ENCODE peak calls at places on chromosomes 11 and 22, in five cellular contexts. Y is kidney epithelial cell, Q is foreskin fibroblast, V is epithelial cell of esophagus, M is heart left ventricle. C is an unnamed sample.
A peak's percentile ranks its signal among the peaks of the same experiment; 100 is the strongest.

GRCh38 chr11:34655335-34656008 is 34.6 kb downstream of the EHF start:
- DNase-seq in Y (no peak), Q (peak; percentile 92), V (peak; percentile 77), M (no peak), C (no peak)

GRCh38 chr11:106156290-106156937 is 79.0 kb downstream of the AASDHPPT start:
- DNase-seq in Y (peak; percentile 43), Q (peak; percentile 86), V (peak; percentile 83), M (no peak), C (no peak)

GRCh38 chr11:68650801-68651200 is 33.5 kb upstream of the GAL start:
- DNase-seq in Y (no peak), Q (no peak), V (no peak), M (no peak), C (no peak)

GRCh38 chr11:34599406-34599901 is 21.4 kb upstream of the EHF start:
- DNase-seq in Y (no peak), Q (peak; percentile 95), V (peak; percentile 90), M (no peak), C (no peak)

GRCh38 chr11:132278801-132279574 is 908.6 kb downstream of the NTM start:
- DNase-seq in Y (no peak), Q (peak; percentile 46), V (peak; percentile 51), M (no peak), C (peak; percentile 12)

GRCh38 chr11:60994450-60995135 is 23.1 kb downstream of the CD6 start:
- DNase-seq in Y (no peak), Q (no peak), V (no peak), M (no peak), C (no peak)

GRCh38 chr22:48573766-48574165 is 1253.9 kb downstream of the BRD1 start:
- DNase-seq in Y (no peak), Q (no peak), V (no peak), M (no peak), C (no peak)

GRCh38 chr11:133905677-133906156 is 51.1 kb downstream of the IGSF9B start:
- DNase-seq in Y (no peak), Q (no peak), V (no peak), M (no peak), C (no peak)

GRCh38 chr11:61602775-61603569 is 22.1 kb upstream of the SYT7 start:
- DNase-seq in Y (peak; percentile 93), Q (peak; percentile 99), V (peak; percentile 99), M (peak; percentile 84), C (no peak)

GRCh38 chr22:49628351-49629023 is 199.2 kb downstream of the BRD1 start:
- DNase-seq in Y (no peak), Q (no peak), V (no peak), M (peak; percentile 28), C (no peak)

GRCh38 chr22:21990449-21991308 is 8.1 kb upstream of the TOP3B start:
- DNase-seq in Y (no peak), Q (no peak), V (no peak), M (no peak), C (no peak)

GRCh38 chr22:45007946-45008852 is 1.6 kb downstream of the PHF21B start:
- DNase-seq in Y (no peak), Q (peak; percentile 58), V (peak; percentile 32), M (no peak), C (no peak)

GRCh38 chr22:45008853-45009751 is 703 bp downstream of the PHF21B start:
- DNase-seq in Y (no peak), Q (peak; percentile 45), V (peak; percentile 26), M (no peak), C (no peak)

GRCh38 chr22:45007247-45007945 is 2.4 kb downstream of the PHF21B start:
- DNase-seq in Y (no peak), Q (peak; percentile 54), V (peak; percentile 41), M (peak; percentile 37), C (no peak)

GRCh38 chr22:45006873-45007246 is 2.9 kb downstream of the PHF21B start:
- DNase-seq in Y (no peak), Q (no peak), V (no peak), M (peak; percentile 35), C (no peak)

DNA sequence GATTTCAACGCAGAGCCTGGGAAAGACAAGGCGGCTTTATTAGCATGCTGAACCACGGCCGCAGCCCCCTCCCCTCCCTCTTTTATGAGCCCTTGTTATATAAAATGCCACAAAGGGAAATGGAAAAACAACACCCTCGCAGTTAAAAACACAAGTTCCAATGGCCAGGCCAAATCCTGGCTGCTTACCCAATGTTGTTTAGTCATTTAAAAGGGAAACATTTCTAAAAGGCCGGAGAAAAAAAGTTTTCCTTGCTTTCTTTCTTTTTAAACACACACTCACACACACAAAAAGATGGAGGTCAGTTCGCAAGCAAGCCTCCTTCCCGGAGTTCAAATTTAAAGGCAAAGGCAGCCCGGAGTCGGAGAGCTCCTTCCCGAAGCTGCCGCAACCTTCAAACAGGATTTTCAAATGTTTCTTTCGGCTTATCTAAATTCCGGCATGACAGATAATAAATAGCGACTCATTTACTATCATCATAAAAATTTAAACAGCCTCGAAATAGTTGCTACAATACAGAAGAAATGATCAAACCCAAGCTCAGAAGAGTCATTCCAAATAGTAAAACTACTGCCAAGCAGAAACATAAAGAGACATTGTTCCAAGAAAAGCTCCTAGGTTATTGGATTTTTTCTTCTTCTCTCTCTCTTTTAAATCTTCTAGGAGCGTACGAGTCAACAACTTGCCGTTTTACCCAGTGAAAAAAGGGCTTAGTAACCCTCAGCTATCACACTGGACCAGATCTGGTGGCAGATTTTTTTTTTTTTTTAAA is 3.5 kb downstream of the PHF21B start:
- DNase-seq in Y (no peak), Q (peak; percentile 18), V (no peak), M (no peak), C (no peak)
- H3K4me3 ChIP-seq in Y (no peak overlapping the region), Q (no peak overlapping the region), V (no peak overlapping the region), M (peak overlapping the region; percentile 68), C (no peak overlapping the region)

DNA sequence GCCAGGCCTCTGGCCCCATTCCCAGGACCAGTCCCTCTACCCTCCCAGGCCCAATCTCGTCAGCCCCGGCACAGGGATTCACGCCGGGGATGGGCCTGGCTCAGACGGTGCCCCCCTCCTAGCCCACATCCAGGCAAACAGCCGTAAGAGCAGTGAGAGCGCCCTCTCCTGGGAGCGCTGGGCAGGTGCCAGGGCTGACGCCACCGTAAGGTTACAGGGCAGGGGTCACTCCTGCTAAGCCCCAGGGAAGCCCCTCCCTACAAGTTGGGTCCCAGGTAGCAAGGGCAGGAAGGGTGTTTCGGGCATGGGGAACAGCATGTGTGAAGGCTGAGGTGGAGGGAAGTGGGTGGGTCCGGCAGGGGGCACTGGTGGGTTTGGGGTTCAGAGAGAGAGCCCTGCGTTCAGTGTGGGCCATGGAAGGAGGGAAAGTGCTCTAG is 19.2 kb upstream of the PPARA start:
- DNase-seq in Y (no peak), Q (no peak), V (no peak), M (no peak), C (no peak)
- TF ChIP-seq CTCF in Y (peak; percentile 12), Q (peak; percentile 19), V (peak; percentile 31), M (no peak), C (peak; percentile 48)

GRCh38 chr11:130202009-130202817 is 42.6 kb downstream of the ST14 start:
- DNase-seq in Y (no peak), Q (no peak), V (no peak), M (peak; percentile 9), C (no peak)
- H3K4me3 ChIP-seq in Y (no peak overlapping the region), Q (no peak overlapping the region), V (no peak overlapping the region), M (no peak overlapping the region), C (no peak overlapping the region)

DNA sequence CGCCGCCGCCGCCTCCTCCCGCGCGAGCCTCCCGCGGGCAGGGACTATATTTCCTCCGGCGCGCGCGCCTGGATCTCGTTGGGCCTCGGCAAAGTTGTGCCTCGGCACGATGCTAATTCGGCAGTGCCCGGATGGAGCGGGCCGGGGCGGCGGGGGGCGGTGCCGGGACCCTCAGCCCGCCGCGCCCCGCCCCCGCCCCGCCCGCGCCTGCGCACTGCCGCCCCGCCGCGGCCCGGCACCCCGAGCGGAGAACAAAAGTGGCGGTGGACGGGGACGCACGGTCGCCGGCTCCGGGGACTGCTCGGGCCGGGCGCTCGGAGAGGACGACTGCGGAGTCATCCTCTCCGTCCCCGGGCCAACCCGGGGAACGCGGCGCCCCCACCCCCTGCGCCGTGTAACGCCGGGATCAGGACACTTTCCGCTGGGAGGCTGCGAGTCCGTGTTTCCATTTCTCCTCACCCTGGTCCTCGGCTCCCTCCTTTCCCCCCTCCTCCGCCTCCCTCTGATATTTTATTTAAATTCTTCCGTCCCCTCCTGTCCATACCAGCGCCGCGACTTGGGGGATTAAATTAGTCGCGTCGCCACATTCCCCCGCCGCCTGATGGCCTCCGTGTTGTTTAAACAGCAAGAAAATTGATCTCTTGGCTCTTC is at the start of gene PHF21B:
- DNase-seq in Y (no peak), Q (peak; percentile 52), V (peak; percentile 24), M (peak; percentile 58), C (no peak)
- TF ChIP-seq CTCF in Y (no peak), Q (no peak), V (no peak), M (no peak), C (no peak)

DNA sequence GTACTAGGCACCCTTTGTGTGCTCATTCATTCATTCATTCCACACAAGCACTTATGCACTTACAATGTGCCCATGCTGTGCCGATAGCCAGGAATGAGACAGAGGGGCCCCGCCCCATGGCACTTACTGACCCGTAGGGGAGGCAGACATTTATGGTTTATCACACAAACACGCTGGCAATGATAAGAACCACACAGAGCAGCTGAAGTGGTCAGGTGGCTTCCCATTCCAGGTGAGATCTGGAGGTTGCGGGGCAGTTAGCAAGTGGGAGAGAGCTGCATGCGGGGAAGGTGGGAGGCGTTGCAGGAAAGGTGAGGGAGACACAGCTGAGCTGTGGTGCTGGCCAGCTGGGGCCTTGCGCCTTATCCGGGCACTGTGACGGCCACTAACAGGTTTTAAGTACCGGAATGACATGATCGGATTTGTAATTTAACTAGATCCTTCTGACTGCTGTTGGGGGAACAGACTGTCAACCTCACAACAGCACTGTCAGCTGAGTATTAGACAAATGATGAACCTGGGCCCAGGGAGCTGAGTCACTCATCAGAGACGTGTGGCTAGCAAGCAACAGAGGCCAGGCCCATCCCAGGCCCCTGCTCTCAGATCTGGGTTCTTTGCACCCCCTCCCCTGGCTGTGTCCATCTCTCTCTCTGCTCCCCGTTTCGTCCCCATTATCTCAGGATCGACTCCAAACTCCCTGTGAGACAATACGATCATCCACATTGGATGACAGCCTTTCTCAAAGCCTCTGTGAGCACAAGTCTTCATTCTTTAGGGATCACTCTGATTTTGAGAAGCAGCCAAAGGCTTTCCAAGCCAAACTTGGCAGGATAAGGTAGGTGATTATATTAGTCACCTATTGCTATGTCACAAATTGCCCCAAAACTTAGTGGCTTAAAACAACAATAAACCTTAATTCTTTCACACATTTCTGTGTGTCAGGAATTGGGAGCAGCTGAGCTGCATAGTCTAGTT is 28.4 kb downstream of the RASD2 start:
- DNase-seq in Y (peak; percentile 10), Q (peak; percentile 49), V (peak; percentile 62), M (no peak), C (no peak)
- H3K4me3 ChIP-seq in Y (no peak overlapping the region), Q (no peak overlapping the region), V (no peak overlapping the region), M (no peak overlapping the region), C (no peak overlapping the region)

DNA sequence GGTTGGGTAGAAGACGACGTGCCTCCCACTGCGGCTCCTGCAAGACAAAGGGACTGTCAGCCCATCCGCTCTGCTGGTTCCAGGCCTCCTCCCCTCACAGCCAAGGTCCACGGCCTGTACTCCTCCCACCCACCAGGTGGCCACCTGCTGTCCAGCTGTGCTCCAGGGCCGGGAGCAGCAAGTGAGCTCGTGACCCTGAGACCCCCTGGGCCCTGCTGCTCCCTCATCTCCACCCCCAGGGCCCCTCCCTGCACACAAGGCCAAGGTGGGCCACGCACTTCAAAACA is 27.4 kb downstream of the TSPAN4 start:
- DNase-seq in Y (no peak), Q (no peak), V (no peak), M (no peak), C (no peak)
- TF ChIP-seq CTCF in Y (peak; percentile 44), Q (no peak), V (peak; percentile 11), M (no peak), C (peak; percentile 13)

C was measured in GM12864.